ENCODE peak calls at places on chromosomes 1 and 21, in eight cellular contexts. One of them, this sample, is unnamed.
A peak's percentile ranks its signal among the peaks of the same experiment; 100 is the strongest.

GRCh38 chr1:231387770-231388669 is 34.1 kb downstream of the EGLN1 start:
- DNase-seq in activated CD4-positive, alpha-beta T cell treated with anti-CD3 and anti-CD28 coated beads, Interleukin-2, amount 50 U/mL, for 1 hour: no peak
- DNase-seq in endodermal cell: no peak
- DNase-seq in AG09309: no peak
- DNase-seq in effector CD4-positive, alpha-beta T cell: no peak
- DNase-seq in NCI-H510A treated with DMSO at 0.1 percent for 48 hours: no peak
- DNase-seq in AG04450: no peak
- DNase-seq in NCI-H1092: no peak
- DNase-seq in this sample: no peak

GRCh38 chr21:40014394-40014793 is 147.2 kb downstream of the PCP4 start:
- DNase-seq in NCI-H510A treated with DMSO at 0.1 percent for 48 hours: no peak
- DNase-seq in AG09309: no peak
- DNase-seq in NCI-H1092: no peak
- DNase-seq in activated CD4-positive, alpha-beta T cell treated with anti-CD3 and anti-CD28 coated beads, Interleukin-2, amount 50 U/mL, for 1 hour: no peak
- DNase-seq in endodermal cell: no peak
- DNase-seq in effector CD4-positive, alpha-beta T cell: no peak
- DNase-seq in AG04450: no peak
- DNase-seq in this sample: no peak

GRCh38 chr1:11318982-11319381 is 46.0 kb downstream of the UBIAD1 start:
- DNase-seq in NCI-H1092: no peak
- DNase-seq in AG09309: no peak
- DNase-seq in activated CD4-positive, alpha-beta T cell treated with anti-CD3 and anti-CD28 coated beads, Interleukin-2, amount 50 U/mL, for 1 hour: no peak
- DNase-seq in AG04450: no peak
- DNase-seq in NCI-H510A treated with DMSO at 0.1 percent for 48 hours: no peak
- DNase-seq in effector CD4-positive, alpha-beta T cell: no peak
- DNase-seq in endodermal cell: no peak
- DNase-seq in this sample: no peak

GRCh38 chr1:157199421-157199755 is 61.2 kb upstream of the ETV3 start:
- DNase-seq in NCI-H510A treated with DMSO at 0.1 percent for 48 hours: no peak
- DNase-seq in AG09309: no peak
- DNase-seq in endodermal cell: peak; percentile 40
- DNase-seq in NCI-H1092: no peak
- DNase-seq in activated CD4-positive, alpha-beta T cell treated with anti-CD3 and anti-CD28 coated beads, Interleukin-2, amount 50 U/mL, for 1 hour: no peak
- DNase-seq in effector CD4-positive, alpha-beta T cell: no peak
- DNase-seq in AG04450: no peak
- DNase-seq in this sample: no peak

GRCh38 chr1:167648978-167649752 is 19.1 kb downstream of the RCSD1 start:
- DNase-seq in AG04450: no peak
- DNase-seq in AG09309: no peak
- DNase-seq in effector CD4-positive, alpha-beta T cell: no peak
- DNase-seq in activated CD4-positive, alpha-beta T cell treated with anti-CD3 and anti-CD28 coated beads, Interleukin-2, amount 50 U/mL, for 1 hour: no peak
- DNase-seq in NCI-H510A treated with DMSO at 0.1 percent for 48 hours: no peak
- DNase-seq in NCI-H1092: no peak
- DNase-seq in endodermal cell: peak; percentile 42
- DNase-seq in this sample: no peak

GRCh38 chr21:41160036-41160435 is 7.9 kb upstream of the BACE2 start:
- DNase-seq in effector CD4-positive, alpha-beta T cell: no peak
- DNase-seq in activated CD4-positive, alpha-beta T cell treated with anti-CD3 and anti-CD28 coated beads, Interleukin-2, amount 50 U/mL, for 1 hour: no peak
- DNase-seq in AG09309: no peak
- DNase-seq in NCI-H1092: no peak
- DNase-seq in NCI-H510A treated with DMSO at 0.1 percent for 48 hours: no peak
- DNase-seq in AG04450: no peak
- DNase-seq in endodermal cell: no peak
- DNase-seq in this sample: no peak

GRCh38 chr21:36166705-36167104 is 10.1 kb downstream of the DOP1B start:
- DNase-seq in effector CD4-positive, alpha-beta T cell: no peak
- DNase-seq in AG09309: no peak
- DNase-seq in endodermal cell: peak; percentile 61
- DNase-seq in NCI-H1092: no peak
- DNase-seq in NCI-H510A treated with DMSO at 0.1 percent for 48 hours: no peak
- DNase-seq in activated CD4-positive, alpha-beta T cell treated with anti-CD3 and anti-CD28 coated beads, Interleukin-2, amount 50 U/mL, for 1 hour: no peak
- DNase-seq in AG04450: no peak
- DNase-seq in this sample: no peak

GRCh38 chr1:194067772-194068171 is 881.4 kb upstream of the B3GALT2 start:
- DNase-seq in AG09309: no peak
- DNase-seq in activated CD4-positive, alpha-beta T cell treated with anti-CD3 and anti-CD28 coated beads, Interleukin-2, amount 50 U/mL, for 1 hour: no peak
- DNase-seq in AG04450: no peak
- DNase-seq in NCI-H1092: no peak
- DNase-seq in endodermal cell: no peak
- DNase-seq in NCI-H510A treated with DMSO at 0.1 percent for 48 hours: no peak
- DNase-seq in effector CD4-positive, alpha-beta T cell: no peak
- DNase-seq in this sample: no peak

GRCh38 chr1:115977481-115978258 is 1.4 kb downstream of the SLC22A15 start:
- DNase-seq in effector CD4-positive, alpha-beta T cell: no peak
- DNase-seq in endodermal cell: no peak
- DNase-seq in AG09309: peak; percentile 97
- DNase-seq in activated CD4-positive, alpha-beta T cell treated with anti-CD3 and anti-CD28 coated beads, Interleukin-2, amount 50 U/mL, for 1 hour: no peak
- DNase-seq in AG04450: no peak
- DNase-seq in NCI-H510A treated with DMSO at 0.1 percent for 48 hours: no peak
- DNase-seq in NCI-H1092: no peak
- DNase-seq in this sample: no peak

GRCh38 chr1:154556422-154556821 is 2.0 kb downstream of the UBE2Q1 start:
- DNase-seq in endodermal cell: peak; percentile 70
- DNase-seq in activated CD4-positive, alpha-beta T cell treated with anti-CD3 and anti-CD28 coated beads, Interleukin-2, amount 50 U/mL, for 1 hour: no peak
- DNase-seq in effector CD4-positive, alpha-beta T cell: no peak
- DNase-seq in NCI-H510A treated with DMSO at 0.1 percent for 48 hours: no peak
- DNase-seq in NCI-H1092: no peak
- DNase-seq in AG04450: no peak
- DNase-seq in AG09309: no peak
- DNase-seq in this sample: no peak

GRCh38 chr1:195637474-195637873 is 970.8 kb downstream of the KCNT2 start:
- DNase-seq in NCI-H1092: no peak
- DNase-seq in activated CD4-positive, alpha-beta T cell treated with anti-CD3 and anti-CD28 coated beads, Interleukin-2, amount 50 U/mL, for 1 hour: no peak
- DNase-seq in AG04450: peak; percentile 7
- DNase-seq in NCI-H510A treated with DMSO at 0.1 percent for 48 hours: peak; percentile 32
- DNase-seq in effector CD4-positive, alpha-beta T cell: no peak
- DNase-seq in AG09309: no peak
- DNase-seq in endodermal cell: no peak
- DNase-seq in this sample: no peak

GRCh38 chr1:22919341-22920025 is 53.2 kb downstream of the LACTBL1 start:
- DNase-seq in NCI-H1092: no peak
- DNase-seq in AG09309: no peak
- DNase-seq in endodermal cell: no peak
- DNase-seq in activated CD4-positive, alpha-beta T cell treated with anti-CD3 and anti-CD28 coated beads, Interleukin-2, amount 50 U/mL, for 1 hour: no peak
- DNase-seq in AG04450: no peak
- DNase-seq in effector CD4-positive, alpha-beta T cell: no peak
- DNase-seq in NCI-H510A treated with DMSO at 0.1 percent for 48 hours: no peak
- DNase-seq in this sample: no peak

GRCh38 chr1:26858160-26858559 is 4.8 kb upstream of the SFN start:
- DNase-seq in AG04450: no peak
- DNase-seq in effector CD4-positive, alpha-beta T cell: no peak
- DNase-seq in NCI-H510A treated with DMSO at 0.1 percent for 48 hours: no peak
- DNase-seq in NCI-H1092: no peak
- DNase-seq in AG09309: no peak
- DNase-seq in endodermal cell: no peak
- DNase-seq in activated CD4-positive, alpha-beta T cell treated with anti-CD3 and anti-CD28 coated beads, Interleukin-2, amount 50 U/mL, for 1 hour: no peak
- DNase-seq in this sample: no peak

GRCh38 chr1:206833741-206834140 is 31.7 kb upstream of the IL20 start:
- DNase-seq in AG09309: no peak
- DNase-seq in endodermal cell: no peak
- DNase-seq in effector CD4-positive, alpha-beta T cell: no peak
- DNase-seq in NCI-H510A treated with DMSO at 0.1 percent for 48 hours: peak; percentile 12
- DNase-seq in AG04450: no peak
- DNase-seq in activated CD4-positive, alpha-beta T cell treated with anti-CD3 and anti-CD28 coated beads, Interleukin-2, amount 50 U/mL, for 1 hour: no peak
- DNase-seq in NCI-H1092: peak; percentile 18
- DNase-seq in this sample: peak; percentile 24

GRCh38 chr1:207754942-207755689 is 3.3 kb downstream of the CD46 start:
- DNase-seq in NCI-H510A treated with DMSO at 0.1 percent for 48 hours: no peak
- DNase-seq in AG09309: no peak
- DNase-seq in endodermal cell: no peak
- DNase-seq in effector CD4-positive, alpha-beta T cell: no peak
- DNase-seq in activated CD4-positive, alpha-beta T cell treated with anti-CD3 and anti-CD28 coated beads, Interleukin-2, amount 50 U/mL, for 1 hour: no peak
- DNase-seq in AG04450: no peak
- DNase-seq in NCI-H1092: no peak
- DNase-seq in this sample: no peak

GRCh38 chr1:156498447-156499193 is 2.0 kb downstream of the MEF2D start:
- DNase-seq in NCI-H510A treated with DMSO at 0.1 percent for 48 hours: no peak
- DNase-seq in endodermal cell: peak; percentile 78
- DNase-seq in effector CD4-positive, alpha-beta T cell: no peak
- DNase-seq in AG04450: no peak
- DNase-seq in NCI-H1092: no peak
- DNase-seq in AG09309: no peak
- DNase-seq in activated CD4-positive, alpha-beta T cell treated with anti-CD3 and anti-CD28 coated beads, Interleukin-2, amount 50 U/mL, for 1 hour: no peak
- DNase-seq in this sample: no peak

GRCh38 chr1:7420706-7421105 is 350.4 kb upstream of the VAMP3 start:
- DNase-seq in activated CD4-positive, alpha-beta T cell treated with anti-CD3 and anti-CD28 coated beads, Interleukin-2, amount 50 U/mL, for 1 hour: no peak
- DNase-seq in effector CD4-positive, alpha-beta T cell: no peak
- DNase-seq in AG09309: no peak
- DNase-seq in NCI-H510A treated with DMSO at 0.1 percent for 48 hours: no peak
- DNase-seq in AG04450: no peak
- DNase-seq in endodermal cell: peak; percentile 17
- DNase-seq in NCI-H1092: no peak
- DNase-seq in this sample: no peak

GRCh38 chr1:177077734-177078489 is 86.6 kb downstream of the ASTN1 start:
- DNase-seq in NCI-H1092: no peak
- DNase-seq in AG09309: no peak
- DNase-seq in effector CD4-positive, alpha-beta T cell: no peak
- DNase-seq in NCI-H510A treated with DMSO at 0.1 percent for 48 hours: peak; percentile 14
- DNase-seq in AG04450: no peak
- DNase-seq in activated CD4-positive, alpha-beta T cell treated with anti-CD3 and anti-CD28 coated beads, Interleukin-2, amount 50 U/mL, for 1 hour: no peak
- DNase-seq in endodermal cell: no peak
- DNase-seq in this sample: no peak

GRCh38 chr1:153498746-153499145 is 37.0 kb downstream of the S100A6 start:
- DNase-seq in AG04450: no peak
- DNase-seq in NCI-H1092: no peak
- DNase-seq in AG09309: no peak
- DNase-seq in activated CD4-positive, alpha-beta T cell treated with anti-CD3 and anti-CD28 coated beads, Interleukin-2, amount 50 U/mL, for 1 hour: no peak
- DNase-seq in endodermal cell: no peak
- DNase-seq in effector CD4-positive, alpha-beta T cell: no peak
- DNase-seq in NCI-H510A treated with DMSO at 0.1 percent for 48 hours: no peak
- DNase-seq in this sample: no peak

GRCh38 chr1:201769966-201770365 is 59.0 kb upstream of the IPO9 start:
- DNase-seq in AG04450: no peak
- DNase-seq in effector CD4-positive, alpha-beta T cell: no peak
- DNase-seq in AG09309: no peak
- DNase-seq in endodermal cell: no peak
- DNase-seq in NCI-H1092: no peak
- DNase-seq in NCI-H510A treated with DMSO at 0.1 percent for 48 hours: no peak
- DNase-seq in activated CD4-positive, alpha-beta T cell treated with anti-CD3 and anti-CD28 coated beads, Interleukin-2, amount 50 U/mL, for 1 hour: no peak
- DNase-seq in this sample: no peak

GRCh38 chr1:188669715-188670114 is 1807.9 kb downstream of the BRINP3 start:
- DNase-seq in activated CD4-positive, alpha-beta T cell treated with anti-CD3 and anti-CD28 coated beads, Interleukin-2, amount 50 U/mL, for 1 hour: no peak
- DNase-seq in effector CD4-positive, alpha-beta T cell: no peak
- DNase-seq in NCI-H510A treated with DMSO at 0.1 percent for 48 hours: no peak
- DNase-seq in endodermal cell: no peak
- DNase-seq in AG09309: no peak
- DNase-seq in AG04450: peak; percentile 23
- DNase-seq in NCI-H1092: no peak
- DNase-seq in this sample: peak; percentile 6

GRCh38 chr21:46603228-46603627 is 1.7 kb downstream of the S100B start:
- DNase-seq in activated CD4-positive, alpha-beta T cell treated with anti-CD3 and anti-CD28 coated beads, Interleukin-2, amount 50 U/mL, for 1 hour: no peak
- DNase-seq in effector CD4-positive, alpha-beta T cell: no peak
- DNase-seq in endodermal cell: peak; percentile 65
- DNase-seq in NCI-H1092: no peak
- DNase-seq in NCI-H510A treated with DMSO at 0.1 percent for 48 hours: no peak
- DNase-seq in AG09309: no peak
- DNase-seq in AG04450: no peak
- DNase-seq in this sample: no peak